ENCODE peak calls at places on chromosome 19, in eight cellular contexts. O is H1, F is PC-3, M is mammary epithelial cell, S is GM23338, P is K562, R is IMR-90, I is fibroblast of lung. Z is an unnamed sample.
A peak's percentile ranks its signal among the peaks of the same experiment; 100 is the strongest.

GRCh38 chr19:55176116-55176515 is 4.0 kb downstream of the SYT5 start:
- DNase-seq in R (no peak), I (no peak), O (no peak), P (no peak), F (no peak), M (peak; percentile 21), S (no peak), Z (peak; percentile 67)

GRCh38 chr19:35601971-35602370 is 10.6 kb upstream of the HAUS5 start:
- DNase-seq in M (no peak), S (no peak), R (no peak), P (no peak), O (no peak), I (no peak), F (no peak), Z (no peak)

GRCh38 chr19:3497757-3498515 is 2.5 kb downstream of the DOHH start:
- DNase-seq in M (no peak), O (no peak), S (no peak), P (no peak), R (no peak), I (no peak), F (no peak), Z (no peak)

GRCh38 chr19:35973487-35973886 is 21.5 kb upstream of the SDHAF1 start:
- DNase-seq in M (no peak), R (no peak), I (no peak), O (no peak), P (no peak), F (no peak), S (no peak), Z (peak; percentile 62)

GRCh38 chr19:55483681-55484361 is 1.2 kb upstream of the NAT14 start:
- DNase-seq in I (no peak), F (no peak), P (no peak), O (peak; percentile 59), S (no peak), M (no peak), R (no peak), Z (no peak)

GRCh38 chr19:10871711-10872550 is 578 bp downstream of the CARM1 start:
- DNase-seq in P (peak; percentile 74), I (no peak), R (no peak), F (peak; percentile 19), O (no peak), M (peak; percentile 19), S (peak; percentile 58), Z (peak; percentile 79)

GRCh38 chr19:49338691-49339363 is 3.6 kb downstream of the CD37 start:
- DNase-seq in F (peak; percentile 94), I (peak; percentile 49), P (peak; percentile 98), S (peak; percentile 99), O (peak; percentile 99), M (peak; percentile 78), R (no peak), Z (peak; percentile 100)

GRCh38 chr19:15331419-15332310 is 674 bp downstream of the BRD4 start:
- DNase-seq in R (no peak), M (peak; percentile 46), I (peak; percentile 33), O (peak; percentile 60), F (peak; percentile 43), S (peak; percentile 55), P (peak; percentile 88), Z (peak; percentile 83)

GRCh38 chr19:55173717-55174409 is 6.2 kb downstream of the SYT5 start:
- DNase-seq in I (peak; percentile 43), O (peak; percentile 99), F (peak; percentile 85), R (peak; percentile 43), S (peak; percentile 93), P (peak; percentile 91), M (peak; percentile 30), Z (peak; percentile 42)

GRCh38 chr19:3699071-3699740 is 1.1 kb downstream of the PIP5K1C start:
- DNase-seq in O (no peak), R (peak; percentile 34), P (peak; percentile 67), F (peak; percentile 24), S (no peak), I (peak; percentile 50), M (peak; percentile 50), Z (no peak)

GRCh38 chr19:45421953-45422498 is 1.7 kb downstream of the ERCC1 start:
- DNase-seq in I (no peak), M (no peak), F (no peak), P (no peak), O (no peak), S (no peak), R (no peak), Z (no peak)

GRCh38 chr19:17327654-17328516 is 6.8 kb downstream of the ANO8 start:
- DNase-seq in R (no peak), F (no peak), I (no peak), S (peak; percentile 98), O (peak; percentile 89), P (peak; percentile 82), M (peak; percentile 73), Z (peak; percentile 78)

GRCh38 chr19:8571006-8571411 is 6.2 kb downstream of the MYO1F start:
- DNase-seq in S (no peak), I (peak; percentile 54), F (peak; percentile 87), R (peak; percentile 68), O (no peak), P (no peak), M (no peak), Z (no peak)

GRCh38 chr19:3036119-3036794 is 7.2 kb upstream of the TLE2 start:
- DNase-seq in S (peak; percentile 98), F (peak; percentile 84), R (peak; percentile 85), O (peak; percentile 96), I (peak; percentile 86), M (peak; percentile 83), P (peak; percentile 78), Z (peak; percentile 89)

GRCh38 chr19:16380943-16381755 is 56.5 kb downstream of the KLF2 start:
- DNase-seq in F (no peak), R (no peak), S (no peak), P (no peak), M (no peak), I (no peak), O (no peak), Z (no peak)

GRCh38 chr19:46573679-46574522 is 27.2 kb upstream of the CALM3 start:
- DNase-seq in R (no peak), M (no peak), P (no peak), S (no peak), I (no peak), F (no peak), O (no peak), Z (no peak)

GRCh38 chr19:3825286-3825956 is 39.2 kb upstream of the MATK start:
- DNase-seq in M (no peak), R (no peak), F (no peak), O (no peak), S (no peak), I (no peak), P (no peak), Z (no peak)

GRCh38 chr19:56838930-56839664 is 1.4 kb downstream of the PEG3 start:
- DNase-seq in I (peak; percentile 22), P (no peak), R (no peak), O (no peak), M (peak; percentile 32), S (no peak), F (peak; percentile 74), Z (no peak)
- H3K27ac ChIP-seq in I (no peak overlapping the region), P (no peak overlapping the region), R (no peak overlapping the region), O (no peak overlapping the region), M (no peak overlapping the region), S (no peak overlapping the region), F (no peak overlapping the region), Z (no peak overlapping the region)

DNA sequence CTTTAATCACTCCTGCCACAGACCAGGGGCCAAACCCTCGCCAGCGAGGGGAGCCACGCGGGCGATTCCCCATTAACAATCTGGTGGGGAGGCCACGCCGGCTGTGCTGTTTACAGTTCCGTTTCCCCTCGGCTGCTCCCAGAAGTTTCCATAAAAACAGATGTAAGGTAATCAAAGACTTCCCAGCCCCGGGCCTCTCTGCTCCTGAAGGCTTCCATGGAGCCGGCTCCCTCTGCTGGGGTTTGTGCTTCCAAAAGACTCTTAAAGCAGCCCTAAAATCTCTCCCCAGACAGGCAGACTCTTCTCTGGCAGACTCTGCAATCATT is 36.3 kb upstream of the CCNE1 start:
- DNase-seq in P (no peak), O (no peak), I (no peak), M (no peak), S (peak; percentile 38), R (no peak), F (no peak), Z (no peak)
- H2AFZ ChIP-seq in P (no peak overlapping the region), O (peak overlapping the region; percentile 6), I (no peak overlapping the region), M (no peak overlapping the region), S (peak overlapping the region; percentile 84), R (no peak overlapping the region), F (no peak overlapping the region), Z (no peak overlapping the region)

DNA sequence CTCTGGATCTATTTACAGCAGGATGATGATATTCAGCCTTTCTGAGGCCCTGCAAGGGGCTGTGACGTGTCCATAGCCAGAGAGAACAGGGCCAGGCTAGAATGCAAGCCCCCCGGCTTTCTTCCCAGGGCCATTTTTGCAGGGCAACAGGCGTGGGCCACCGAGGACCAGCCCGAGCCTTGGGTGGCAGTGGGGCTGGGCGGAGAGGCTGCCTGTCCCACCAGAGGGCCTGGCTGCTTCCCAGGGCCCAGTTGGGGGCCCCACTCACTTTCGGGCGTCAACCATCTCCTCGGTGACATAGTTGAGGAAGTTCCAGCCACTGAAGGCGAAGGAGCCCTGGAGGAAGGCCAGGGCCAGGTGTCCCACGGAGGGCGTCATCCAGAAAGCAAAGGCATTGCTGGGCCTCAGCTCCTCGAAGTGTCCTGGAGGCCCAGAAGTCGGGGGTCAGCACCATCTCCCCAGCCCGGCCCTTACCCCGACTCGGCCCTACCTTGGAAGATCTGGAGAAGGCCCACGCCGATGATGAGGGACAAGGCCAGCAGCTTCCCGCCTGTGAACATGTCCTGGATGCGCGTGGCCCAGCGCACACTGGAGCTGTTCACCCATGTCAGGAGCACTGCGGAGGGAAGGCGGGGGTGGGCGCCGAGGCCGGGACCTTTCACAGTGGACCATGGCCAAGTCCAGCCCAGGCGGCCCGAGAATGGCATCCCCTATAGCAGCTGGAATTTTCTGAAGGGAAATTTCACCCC is 13.5 kb downstream of the SLC7A10 start:
- DNase-seq in M (no peak), I (no peak), R (no peak), P (no peak), O (no peak), F (no peak), S (no peak), Z (no peak)
- H3K27ac ChIP-seq in M (no peak overlapping the region), I (no peak overlapping the region), R (no peak overlapping the region), P (no peak overlapping the region), O (no peak overlapping the region), F (no peak overlapping the region), S (no peak overlapping the region), Z (no peak overlapping the region)

GRCh38 chr19:18789883-18790565 is 1.1 kb downstream of the COMP start:
- DNase-seq in I (peak; percentile 25), O (peak; percentile 82), R (no peak), S (peak; percentile 84), M (no peak), F (no peak), P (peak; percentile 91), Z (no peak)

GRCh38 chr19:18792661-18793060 is 1.6 kb upstream of the COMP start:
- DNase-seq in O (no peak), I (no peak), R (no peak), F (no peak), S (no peak), M (no peak), P (no peak), Z (no peak)

GRCh38 chr19:18790566-18791314 is at the start of gene COMP:
- DNase-seq in I (no peak), R (no peak), O (peak; percentile 61), M (no peak), F (no peak), P (no peak), S (peak; percentile 56), Z (no peak)

GRCh38 chr19:18789422-18789832 is 1.7 kb downstream of the COMP start:
- DNase-seq in M (no peak), F (no peak), S (no peak), R (no peak), I (no peak), O (no peak), P (no peak), Z (no peak)

GRCh38 chr19:18791315-18791678 is 192 bp upstream of the COMP start:
- DNase-seq in F (no peak), M (no peak), I (no peak), P (no peak), O (no peak), R (no peak), S (no peak), Z (no peak)
- H2AFZ ChIP-seq in F (no peak overlapping the region), M (no peak overlapping the region), I (no peak overlapping the region), P (no peak overlapping the region), O (no peak overlapping the region), R (no peak overlapping the region), S (peak overlapping the region; percentile 99), Z (no peak overlapping the region)